ENCODE peak calls at places on chromosomes 2 and 18, in six cellular contexts. Q is activated CD4-positive, CD25-positive, alpha-beta regulatory T cell; O is CD8-positive, alpha-beta memory T cell; I is suprapubic skin; N is NCI-H226; R is HTR-8/SVneo. J is an unnamed sample.

GRCh38 chr2:72146357-72147302 is 1.0 kb downstream of the CYP26B1 start:
- DNase-seq in Q (no peak), O (no peak), I (no peak), N (no peak), R (no peak), J (no peak)

GRCh38 chr2:103005386-103005785 is 243.6 kb downstream of the TMEM182 start:
- DNase-seq in Q (no peak), O (no peak), I (no peak), N (no peak), R (no peak), J (peak)

GRCh38 chr2:167869200-167869599 is 378.2 kb downstream of the STK39 start:
- DNase-seq in Q (no peak), O (no peak), I (no peak), N (peak), R (no peak), J (no peak)

GRCh38 chr2:42328923-42329322 is 32.1 kb downstream of the COX7A2L start:
- DNase-seq in Q (no peak), O (no peak), I (no peak), N (no peak), R (no peak), J (no peak)

GRCh38 chr2:128310094-128310716 is 8.5 kb downstream of the HS6ST1 start:
- DNase-seq in Q (no peak), O (no peak), I (peak), N (no peak), R (no peak), J (no peak)

GRCh38 chr2:101112772-101113157 is 38.4 kb downstream of the TBC1D8 start:
- DNase-seq in Q (no peak), O (no peak), I (no peak), N (no peak), R (no peak), J (no peak)

GRCh38 chr2:169933124-169933711 is 106.0 kb downstream of the UBR3 start:
- DNase-seq in Q (no peak), O (no peak), I (no peak), N (peak), R (peak), J (peak)

GRCh38 chr2:200360364-200360763 is 53.9 kb downstream of the SPATS2L start:
- DNase-seq in Q (no peak), O (no peak), I (no peak), N (no peak), R (no peak), J (no peak)

GRCh38 chr18:41326311-41326710 is 628.7 kb upstream of the PIK3C3 start:
- DNase-seq in Q (no peak), O (no peak), I (no peak), N (peak), R (no peak), J (no peak)